ENCODE peak calls at places on chromosome 5, in ten cellular contexts. One of them, this sample, is unnamed. For H3K4me1, the result is how much of the 10 kb centered on the place peaks cover.

GRCh38 chr5:14801792-14802191 is 69.8 kb downstream of the ANKH start:
- DNase-seq in A673: no peak
- DNase-seq in colonic mucosa: no peak
- DNase-seq in ovary: no peak
- DNase-seq in stomach: no peak
- DNase-seq in A549: no peak
- DNase-seq in mesenchymal stem cell: no peak
- DNase-seq in body of pancreas: no peak
- DNase-seq in lung: no peak
- DNase-seq in uterus: no peak
- DNase-seq in this sample: no peak

GRCh38 chr5:94505327-94506080 is 112.9 kb downstream of the KIAA0825 start:
- DNase-seq in A673: no peak
- DNase-seq in colonic mucosa: no peak
- DNase-seq in ovary: no peak
- DNase-seq in stomach: no peak
- DNase-seq in A549: no peak
- DNase-seq in mesenchymal stem cell: no peak
- DNase-seq in body of pancreas: no peak
- DNase-seq in lung: no peak
- DNase-seq in uterus: no peak
- DNase-seq in this sample: no peak

GRCh38 chr5:84599964-84600363 is 215.3 kb upstream of the EDIL3 start:
- DNase-seq in A673: no peak
- DNase-seq in colonic mucosa: no peak
- DNase-seq in ovary: no peak
- DNase-seq in stomach: no peak
- DNase-seq in A549: no peak
- DNase-seq in mesenchymal stem cell: no peak
- DNase-seq in body of pancreas: no peak
- DNase-seq in lung: no peak
- DNase-seq in uterus: no peak
- DNase-seq in this sample: no peak

GRCh38 chr5:68344447-68345111 is 129.0 kb downstream of the PIK3R1 start:
- DNase-seq in A673: peak
- DNase-seq in colonic mucosa: no peak
- DNase-seq in ovary: no peak
- DNase-seq in stomach: no peak
- DNase-seq in A549: peak
- DNase-seq in mesenchymal stem cell: peak
- DNase-seq in body of pancreas: no peak
- DNase-seq in lung: no peak
- DNase-seq in uterus: no peak
- DNase-seq in this sample: no peak

GRCh38 chr5:62143268-62144229 is 162.5 kb upstream of the KIF2A start:
- DNase-seq in A673: peak
- DNase-seq in colonic mucosa: no peak
- DNase-seq in ovary: no peak
- DNase-seq in stomach: no peak
- DNase-seq in A549: peak
- DNase-seq in mesenchymal stem cell: peak
- DNase-seq in body of pancreas: no peak
- DNase-seq in lung: no peak
- DNase-seq in uterus: no peak
- DNase-seq in this sample: no peak

GRCh38 chr5:1471997-1472963 is 27.0 kb upstream of the SLC6A3 start:
- DNase-seq in A673: no peak
- DNase-seq in colonic mucosa: no peak
- DNase-seq in ovary: no peak
- DNase-seq in stomach: no peak
- DNase-seq in A549: no peak
- DNase-seq in mesenchymal stem cell: no peak
- DNase-seq in body of pancreas: no peak
- DNase-seq in lung: no peak
- DNase-seq in uterus: peak
- DNase-seq in this sample: peak

GRCh38 chr5:23820764-23821471 is 313.5 kb downstream of the PRDM9 start:
- DNase-seq in A673: peak
- DNase-seq in colonic mucosa: no peak
- DNase-seq in ovary: no peak
- DNase-seq in stomach: no peak
- DNase-seq in A549: peak
- DNase-seq in mesenchymal stem cell: peak
- DNase-seq in body of pancreas: no peak
- DNase-seq in lung: no peak
- DNase-seq in uterus: no peak
- DNase-seq in this sample: no peak

GRCh38 chr5:9156282-9156681 is 389.6 kb downstream of the SEMA5A start:
- DNase-seq in A673: peak
- DNase-seq in colonic mucosa: no peak
- DNase-seq in ovary: no peak
- DNase-seq in stomach: no peak
- DNase-seq in A549: peak
- DNase-seq in mesenchymal stem cell: peak
- DNase-seq in body of pancreas: no peak
- DNase-seq in lung: no peak
- DNase-seq in uterus: peak
- DNase-seq in this sample: peak

GRCh38 chr5:10812218-10812617 is 51.2 kb upstream of the DAP start:
- DNase-seq in A673: no peak
- DNase-seq in colonic mucosa: no peak
- DNase-seq in ovary: no peak
- DNase-seq in stomach: no peak
- DNase-seq in A549: no peak
- DNase-seq in mesenchymal stem cell: no peak
- DNase-seq in body of pancreas: no peak
- DNase-seq in lung: no peak
- DNase-seq in uterus: no peak
- DNase-seq in this sample: no peak

GRCh38 chr5:164175083-164175482 is 669.7 kb downstream of the MAT2B start:
- DNase-seq in A673: no peak
- DNase-seq in colonic mucosa: no peak
- DNase-seq in ovary: no peak
- DNase-seq in stomach: no peak
- DNase-seq in A549: no peak
- DNase-seq in mesenchymal stem cell: no peak
- DNase-seq in body of pancreas: no peak
- DNase-seq in lung: no peak
- DNase-seq in uterus: no peak
- DNase-seq in this sample: no peak

GRCh38 chr5:39356263-39356662 is 8.0 kb downstream of the C9 start:
- DNase-seq in A673: no peak
- DNase-seq in colonic mucosa: no peak
- DNase-seq in ovary: no peak
- DNase-seq in stomach: no peak
- DNase-seq in A549: no peak
- DNase-seq in mesenchymal stem cell: no peak
- DNase-seq in body of pancreas: no peak
- DNase-seq in lung: no peak
- DNase-seq in uterus: no peak
- DNase-seq in this sample: no peak

GRCh38 chr5:87574106-87574505 is 161.4 kb upstream of the CCNH start:
- DNase-seq in A673: no peak
- DNase-seq in colonic mucosa: no peak
- DNase-seq in ovary: no peak
- DNase-seq in stomach: no peak
- DNase-seq in A549: no peak
- DNase-seq in mesenchymal stem cell: no peak
- DNase-seq in body of pancreas: no peak
- DNase-seq in lung: no peak
- DNase-seq in uterus: no peak
- DNase-seq in this sample: no peak

DNA sequence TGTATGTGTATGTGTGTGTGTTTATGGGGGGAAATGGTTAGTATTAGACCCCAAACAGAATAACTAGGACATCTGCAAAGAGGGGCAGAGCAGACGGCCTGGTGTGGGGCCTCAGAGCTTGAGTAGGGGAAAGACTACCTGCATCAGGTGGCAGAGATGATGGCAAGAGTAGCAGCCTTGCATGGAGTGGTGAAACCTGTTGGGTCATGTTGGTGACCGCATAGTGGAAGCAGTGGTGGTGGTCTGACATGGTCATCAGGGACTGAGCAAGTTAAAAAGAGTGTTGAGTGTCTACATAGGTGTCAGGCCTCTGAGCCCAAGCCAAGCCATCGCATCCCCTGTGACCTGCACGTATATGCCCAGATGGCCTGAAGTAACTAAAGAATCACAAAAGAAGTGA is 153.2 kb downstream of the FGF10 start:
- DNase-seq in A673: no peak
- DNase-seq in colonic mucosa: no peak
- DNase-seq in ovary: no peak
- DNase-seq in stomach: no peak
- DNase-seq in A549: no peak
- DNase-seq in mesenchymal stem cell: no peak
- DNase-seq in body of pancreas: no peak
- DNase-seq in lung: no peak
- DNase-seq in uterus: no peak
- DNase-seq in this sample: no peak
- H3K4me3 ChIP-seq in A673: no peak
- H3K4me3 ChIP-seq in colonic mucosa: no peak
- H3K4me3 ChIP-seq in ovary: no peak
- H3K4me3 ChIP-seq in stomach: no peak
- H3K4me3 ChIP-seq in A549: no peak
- H3K4me3 ChIP-seq in mesenchymal stem cell: no peak
- H3K4me3 ChIP-seq in body of pancreas: no peak
- H3K4me3 ChIP-seq in lung: no peak
- H3K4me3 ChIP-seq in uterus: no peak
- H3K4me3 ChIP-seq in this sample: no peak

DNA sequence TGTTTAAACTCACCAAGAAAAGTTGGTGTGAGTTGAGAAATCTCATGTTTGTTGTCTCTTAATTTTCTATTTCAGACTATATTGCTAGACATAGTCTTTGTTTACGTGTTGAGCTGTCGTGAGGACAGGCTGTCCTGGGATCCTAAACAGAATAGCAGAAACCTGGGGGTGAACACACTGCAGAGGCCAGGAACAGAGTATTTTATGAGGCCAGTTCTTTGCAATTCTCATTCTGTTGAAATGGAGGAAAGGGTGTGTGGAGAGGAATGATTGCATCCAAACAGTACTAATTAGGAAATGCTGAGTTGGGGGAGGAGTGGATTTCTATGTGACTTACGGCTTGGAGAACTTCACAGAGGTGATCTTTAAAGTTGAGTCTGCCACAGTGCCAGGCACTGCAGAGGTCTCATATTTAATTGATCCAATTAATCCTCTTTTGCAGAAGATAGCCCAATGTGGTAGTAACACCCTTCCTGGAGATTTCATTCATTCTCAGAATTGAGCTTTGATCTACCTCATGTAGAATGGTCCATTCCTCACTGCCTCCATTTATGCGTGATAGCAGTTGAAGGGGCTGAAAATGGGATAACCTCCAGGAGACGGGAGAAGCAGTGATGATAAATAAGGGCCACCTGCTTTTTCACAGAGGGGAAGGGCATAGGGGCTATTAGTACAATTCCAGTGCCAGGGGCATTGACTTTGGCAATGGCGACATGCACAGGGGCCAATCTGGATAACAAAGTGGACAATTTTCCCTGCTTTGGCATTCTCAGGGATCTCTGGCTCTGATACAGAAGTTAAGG is 84.7 kb upstream of the TNFAIP8 start:
- DNase-seq in A673: no peak
- DNase-seq in colonic mucosa: no peak
- DNase-seq in ovary: no peak
- DNase-seq in stomach: peak
- DNase-seq in A549: no peak
- DNase-seq in mesenchymal stem cell: peak
- DNase-seq in body of pancreas: peak
- DNase-seq in lung: no peak
- DNase-seq in uterus: no peak
- DNase-seq in this sample: no peak
- H3K4me1 ChIP-seq in A673: under half
- H3K4me1 ChIP-seq in colonic mucosa: under half
- H3K4me1 ChIP-seq in ovary: under half
- H3K4me1 ChIP-seq in stomach: half or more
- H3K4me1 ChIP-seq in A549: half or more
- H3K4me1 ChIP-seq in mesenchymal stem cell: under half
- H3K4me1 ChIP-seq in body of pancreas: half or more
- H3K4me1 ChIP-seq in lung: under half
- H3K4me1 ChIP-seq in uterus: under half
- H3K4me1 ChIP-seq in this sample: under half

GRCh38 chr5:113161806-113162205 is 185.2 kb downstream of the DCP2 start:
- DNase-seq in A673: peak
- DNase-seq in colonic mucosa: no peak
- DNase-seq in ovary: no peak
- DNase-seq in stomach: no peak
- DNase-seq in A549: no peak
- DNase-seq in mesenchymal stem cell: no peak
- DNase-seq in body of pancreas: no peak
- DNase-seq in lung: no peak
- DNase-seq in uterus: no peak
- DNase-seq in this sample: no peak

GRCh38 chr5:113164016-113164415 is 187.4 kb downstream of the DCP2 start:
- DNase-seq in A673: no peak
- DNase-seq in colonic mucosa: no peak
- DNase-seq in ovary: no peak
- DNase-seq in stomach: no peak
- DNase-seq in A549: no peak
- DNase-seq in mesenchymal stem cell: no peak
- DNase-seq in body of pancreas: no peak
- DNase-seq in lung: no peak
- DNase-seq in uterus: no peak
- DNase-seq in this sample: no peak

GRCh38 chr5:113163328-113163727 is 186.7 kb downstream of the DCP2 start:
- DNase-seq in A673: no peak
- DNase-seq in colonic mucosa: no peak
- DNase-seq in ovary: no peak
- DNase-seq in stomach: no peak
- DNase-seq in A549: no peak
- DNase-seq in mesenchymal stem cell: peak
- DNase-seq in body of pancreas: no peak
- DNase-seq in lung: no peak
- DNase-seq in uterus: no peak
- DNase-seq in this sample: no peak

GRCh38 chr5:113162770-113163169 is 186.2 kb downstream of the DCP2 start:
- DNase-seq in A673: no peak
- DNase-seq in colonic mucosa: no peak
- DNase-seq in ovary: no peak
- DNase-seq in stomach: no peak
- DNase-seq in A549: no peak
- DNase-seq in mesenchymal stem cell: peak
- DNase-seq in body of pancreas: no peak
- DNase-seq in lung: no peak
- DNase-seq in uterus: no peak
- DNase-seq in this sample: no peak

GRCh38 chr5:113162208-113162607 is 185.6 kb downstream of the DCP2 start:
- DNase-seq in A673: no peak
- DNase-seq in colonic mucosa: no peak
- DNase-seq in ovary: no peak
- DNase-seq in stomach: no peak
- DNase-seq in A549: no peak
- DNase-seq in mesenchymal stem cell: no peak
- DNase-seq in body of pancreas: no peak
- DNase-seq in lung: no peak
- DNase-seq in uterus: no peak
- DNase-seq in this sample: no peak
- H3K27ac ChIP-seq in A673: no peak
- H3K27ac ChIP-seq in colonic mucosa: no peak
- H3K27ac ChIP-seq in ovary: peak
- H3K27ac ChIP-seq in stomach: peak
- H3K27ac ChIP-seq in A549: no peak
- H3K27ac ChIP-seq in mesenchymal stem cell: no peak
- H3K27ac ChIP-seq in body of pancreas: no peak
- H3K27ac ChIP-seq in lung: no peak
- H3K27ac ChIP-seq in uterus: no peak
- H3K27ac ChIP-seq in this sample: no peak

GRCh38 chr5:35781181-35781580 is 75.5 kb upstream of the IL7R start:
- DNase-seq in A673: no peak
- DNase-seq in colonic mucosa: no peak
- DNase-seq in ovary: no peak
- DNase-seq in stomach: no peak
- DNase-seq in A549: no peak
- DNase-seq in mesenchymal stem cell: peak
- DNase-seq in body of pancreas: no peak
- DNase-seq in lung: no peak
- DNase-seq in uterus: no peak
- DNase-seq in this sample: no peak
- H3K4me3 ChIP-seq in A673: no peak
- H3K4me3 ChIP-seq in colonic mucosa: no peak
- H3K4me3 ChIP-seq in ovary: no peak
- H3K4me3 ChIP-seq in stomach: no peak
- H3K4me3 ChIP-seq in A549: no peak
- H3K4me3 ChIP-seq in mesenchymal stem cell: no peak
- H3K4me3 ChIP-seq in body of pancreas: no peak
- H3K4me3 ChIP-seq in lung: no peak
- H3K4me3 ChIP-seq in uterus: no peak
- H3K4me3 ChIP-seq in this sample: no peak

This sample was measured in Peyer's patch.